ENCODE peak calls at places on chromosomes 16 and 17, in six cellular contexts. J is activated T-cell treated with anti-CD3 and anti-CD28 coated beads for 24 hours, L is NCI-H2171 treated with DMSO at 0.1 percent for 48 hours, R is cerebellar cortex, Q is NCI-H1694, V is occipital lobe. F is an unnamed sample.

GRCh38 chr16:50878966-50879615 is 137.2 kb downstream of the CYLD start:
- DNase-seq in J (no peak), L (no peak), R (no peak), Q (no peak), V (no peak), F (no peak)

GRCh38 chr17:29138184-29138955 is 41.8 kb downstream of the MYO18A start:
- DNase-seq in J (peak), L (peak), R (no peak), Q (no peak), V (no peak), F (peak)

GRCh38 chr16:27816561-27816960 is 247.0 kb downstream of the GSG1L start:
- DNase-seq in J (no peak), L (no peak), R (no peak), Q (no peak), V (no peak), F (no peak)

GRCh38 chr17:29714146-29714545 is 91.4 kb upstream of the CORO6 start:
- DNase-seq in J (no peak), L (no peak), R (no peak), Q (no peak), V (no peak), F (peak)

GRCh38 chr16:85275533-85276249 is 163.4 kb upstream of the CIBAR2 start:
- DNase-seq in J (peak), L (peak), R (peak), Q (peak), V (peak), F (peak)

GRCh38 chr17:81558941-81559806 is 7.0 kb upstream of the FAAP100 start:
- DNase-seq in J (no peak), L (peak), R (no peak), Q (no peak), V (no peak), F (no peak)

GRCh38 chr16:85606920-85607319 is 6.2 kb upstream of the GSE1 start:
- DNase-seq in J (no peak), L (no peak), R (no peak), Q (no peak), V (no peak), F (no peak)

GRCh38 chr17:65100316-65101140 is 36.6 kb upstream of the RGS9 start:
- DNase-seq in J (peak), L (peak), R (peak), Q (peak), V (peak), F (peak)

GRCh38 chr16:75251280-75252048 is at the start of gene BCAR1:
- DNase-seq in J (no peak), L (peak), R (peak), Q (no peak), V (peak), F (no peak)

GRCh38 chr17:62892870-62893338 is 73.1 kb upstream of the TANC2 start:
- DNase-seq in J (peak), L (no peak), R (no peak), Q (no peak), V (no peak), F (no peak)

GRCh38 chr17:83160443-83161297 is 81.3 kb downstream of the METRNL start:
- DNase-seq in J (no peak), L (no peak), R (no peak), Q (no peak), V (no peak), F (no peak)

GRCh38 chr16:31025344-31025743 is 8.0 kb upstream of the STX4 start:
- DNase-seq in J (no peak), L (no peak), R (no peak), Q (no peak), V (no peak), F (no peak)

GRCh38 chr16:52861614-52862022 is 191.1 kb downstream of the CHD9NB start:
- DNase-seq in J (no peak), L (peak), R (peak), Q (peak), V (peak), F (no peak)

GRCh38 chr17:74369221-74369620 is 1.9 kb downstream of the GPR142 start:
- DNase-seq in J (peak), L (peak), R (no peak), Q (no peak), V (no peak), F (no peak)

GRCh38 chr17:27479838-27480237 is 23.6 kb downstream of the KSR1 start:
- DNase-seq in J (no peak), L (no peak), R (no peak), Q (no peak), V (no peak), F (no peak)

GRCh38 chr17:45405250-45406086 is 27.2 kb downstream of the ARHGAP27 start:
- DNase-seq in J (no peak), L (peak), R (no peak), Q (no peak), V (no peak), F (no peak)

F was measured in MM.1S.